ENCODE peak calls at places on chromosome 20, in nine cellular contexts. D is stimulated activated CD4-positive, alpha-beta T cell treated with anti-CD3 and anti-CD28 coated beads, Interleukin-12 subunit alpha, Interleukin-12 subunit beta, amount 100 ng/mL, for 48 hours; Z is myocyte; X is AG08395; J is iPS-NIHi11; N is lower leg skin; G is astrocyte of the spinal cord; C is effector memory CD4-positive, alpha-beta T cell; T is HS-5. Y is an unnamed sample.

GRCh38 chr20:22623211-22623610 is 38.8 kb upstream of the FOXA2 start:
- DNase-seq in D (no peak), Z (no peak), X (no peak), J (peak), N (no peak), G (no peak), C (no peak), T (no peak), Y (no peak)

GRCh38 chr20:64083380-64084208 is 604 bp downstream of the LKAAEAR1 start:
- DNase-seq in D (peak), Z (peak), X (peak), J (peak), N (peak), G (peak), C (peak), T (no peak), Y (peak)

GRCh38 chr20:63740070-63740500 is 509 bp downstream of the SLC2A4RG start:
- DNase-seq in D (no peak), Z (peak), X (peak), J (peak), N (peak), G (peak), C (peak), T (no peak), Y (peak)

GRCh38 chr20:59939879-59940128 is 301 bp downstream of the PPP1R3D start:
- DNase-seq in D (no peak), Z (no peak), X (no peak), J (no peak), N (no peak), G (no peak), C (no peak), T (no peak), Y (no peak)

GRCh38 chr20:856361-856775 is 22.9 kb downstream of the FAM110A start:
- DNase-seq in D (no peak), Z (peak), X (peak), J (peak), N (no peak), G (peak), C (no peak), T (peak), Y (peak)

GRCh38 chr20:49563015-49563980 is 4.6 kb downstream of the PTGIS start:
- DNase-seq in D (no peak), Z (no peak), X (no peak), J (no peak), N (peak), G (no peak), C (no peak), T (no peak), Y (no peak)

GRCh38 chr20:59171986-59172385 is 8.4 kb downstream of the ZNF831 start:
- DNase-seq in D (no peak), Z (no peak), X (no peak), J (no peak), N (no peak), G (no peak), C (no peak), T (no peak), Y (no peak)

GRCh38 chr20:32387262-32387661 is 29.1 kb downstream of the ASXL1 start:
- DNase-seq in D (peak), Z (no peak), X (no peak), J (no peak), N (no peak), G (peak), C (peak), T (no peak), Y (no peak)

GRCh38 chr20:9241232-9241692 is 172.4 kb downstream of the PLCB4 start:
- DNase-seq in D (no peak), Z (peak), X (peak), J (no peak), N (no peak), G (peak), C (no peak), T (peak), Y (peak)

GRCh38 chr20:64223526-64224067 is 32.0 kb upstream of the PCMTD2 start:
- DNase-seq in D (no peak), Z (no peak), X (no peak), J (peak), N (no peak), G (peak), C (no peak), T (no peak), Y (no peak)

GRCh38 chr20:48814633-48815032 is 13.2 kb downstream of the PREX1 start:
- DNase-seq in D (no peak), Z (no peak), X (no peak), J (no peak), N (no peak), G (no peak), C (no peak), T (no peak), Y (no peak)

GRCh38 chr20:4601630-4602296 is 119.9 kb upstream of the PRND start:
- DNase-seq in D (no peak), Z (peak), X (peak), J (peak), N (no peak), G (peak), C (no peak), T (no peak), Y (peak)

GRCh38 chr20:62740286-62741141 is 31.9 kb downstream of the NTSR1 start:
- DNase-seq in D (peak), Z (peak), X (peak), J (no peak), N (peak), G (peak), C (peak), T (peak), Y (peak)

GRCh38 chr20:50574586-50574985 is 64.4 kb downstream of the PTPN1 start:
- DNase-seq in D (no peak), Z (no peak), X (no peak), J (no peak), N (no peak), G (no peak), C (no peak), T (no peak), Y (no peak)

GRCh38 chr20:41047975-41048305 is 19.3 kb downstream of the TOP1 start:
- DNase-seq in D (no peak), Z (no peak), X (peak), J (no peak), N (no peak), G (peak), C (no peak), T (no peak), Y (peak)

GRCh38 chr20:22916121-22916842 is 118.8 kb upstream of the SSTR4 start:
- DNase-seq in D (no peak), Z (peak), X (no peak), J (no peak), N (no peak), G (no peak), C (no peak), T (no peak), Y (no peak)

GRCh38 chr20:31811796-31812728 is 7.1 kb upstream of the MYLK2 start:
- DNase-seq in D (no peak), Z (peak), X (no peak), J (no peak), N (no peak), G (peak), C (no peak), T (no peak), Y (no peak)

GRCh38 chr20:17631576-17632319 is 50.3 kb downstream of the RRBP1 start:
- DNase-seq in D (no peak), Z (no peak), X (no peak), J (no peak), N (no peak), G (no peak), C (no peak), T (no peak), Y (no peak)

GRCh38 chr20:38665094-38665493 is 59.2 kb upstream of the SLC32A1 start:
- DNase-seq in D (no peak), Z (no peak), X (no peak), J (no peak), N (no peak), G (no peak), C (no peak), T (no peak), Y (no peak)

GRCh38 chr20:6714202-6714800 is 53.2 kb upstream of the BMP2 start:
- DNase-seq in D (no peak), Z (no peak), X (no peak), J (no peak), N (no peak), G (no peak), C (no peak), T (no peak), Y (no peak)

GRCh38 chr20:48544402-48545333 is 283.1 kb downstream of the PREX1 start:
- DNase-seq in D (no peak), Z (no peak), X (no peak), J (no peak), N (no peak), G (no peak), C (no peak), T (no peak), Y (no peak)

GRCh38 chr20:25314497-25315417 is 66.9 kb downstream of the PYGB start:
- DNase-seq in D (no peak), Z (no peak), X (no peak), J (no peak), N (peak), G (no peak), C (no peak), T (no peak), Y (no peak)

GRCh38 chr20:4844766-4845465 is 123.2 kb downstream of the PRND start:
- DNase-seq in D (no peak), Z (no peak), X (no peak), J (no peak), N (no peak), G (no peak), C (no peak), T (no peak), Y (no peak)

GRCh38 chr20:11772226-11772730 is 145.4 kb upstream of the BTBD3 start:
- DNase-seq in D (no peak), Z (no peak), X (no peak), J (no peak), N (no peak), G (no peak), C (no peak), T (no peak), Y (no peak)

GRCh38 chr20:58998656-58999055 is 8.4 kb downstream of the CTSZ start:
- DNase-seq in D (no peak), Z (no peak), X (no peak), J (no peak), N (no peak), G (no peak), C (no peak), T (no peak), Y (no peak)

GRCh38 chr20:57393321-57394086 is 2.3 kb downstream of the RBM38 start:
- DNase-seq in D (no peak), Z (no peak), X (no peak), J (no peak), N (no peak), G (no peak), C (no peak), T (no peak), Y (no peak)

GRCh38 chr20:23111307-23111943 is 25.3 kb upstream of the CD93 start:
- DNase-seq in D (no peak), Z (peak), X (no peak), J (no peak), N (no peak), G (no peak), C (no peak), T (no peak), Y (no peak)

Y was measured in AG20443.